ENCODE peak calls at places on chromosomes 16 and 17, in five cellular contexts. X is ACHN; S is nucleus accumbens; Y is neuronal stem cell; E is activated naive CD4-positive, alpha-beta T cell. R is an unnamed sample.

GRCh38 chr17:82458885-82459424 is 414 bp downstream of the NARF start:
- DNase-seq in X (peak), S (no peak), Y (no peak), E (no peak), R (peak)

GRCh38 chr17:1365445-1366039 is 34.5 kb downstream of the YWHAE start:
- DNase-seq in X (peak), S (peak), Y (peak), E (peak), R (peak)

GRCh38 chr16:87309912-87310485 is 7.2 kb downstream of the C16orf95 start:
- DNase-seq in X (no peak), S (no peak), Y (no peak), E (no peak), R (no peak)

GRCh38 chr16:89006036-89006752 is 29.2 kb upstream of the CBFA2T3 start:
- DNase-seq in X (no peak), S (no peak), Y (no peak), E (no peak), R (no peak)

GRCh38 chr17:67272312-67273050 is 27.5 kb upstream of the HELZ start:
- DNase-seq in X (no peak), S (no peak), Y (no peak), E (no peak), R (no peak)

GRCh38 chr16:28011223-28011622 is 52.3 kb downstream of the GSG1L start:
- DNase-seq in X (no peak), S (no peak), Y (no peak), E (no peak), R (no peak)

GRCh38 chr16:2285731-2286191 is 17.8 kb upstream of the RNPS1 start:
- DNase-seq in X (no peak), S (no peak), Y (no peak), E (no peak), R (no peak)

GRCh38 chr17:50198026-50198669 is 3.3 kb downstream of the COL1A1 start:
- DNase-seq in X (peak), S (no peak), Y (no peak), E (peak), R (peak)

GRCh38 chr17:28326114-28326513 is 7.1 kb downstream of the TMEM97 start:
- DNase-seq in X (no peak), S (no peak), Y (no peak), E (no peak), R (no peak)

GRCh38 chr17:54919456-54919855 is 18.8 kb downstream of the TOM1L1 start:
- DNase-seq in X (no peak), S (no peak), Y (no peak), E (no peak), R (no peak)

GRCh38 chr17:58658804-58659713 is 32.8 kb downstream of the TEX14 start:
- DNase-seq in X (peak), S (peak), Y (peak), E (peak), R (no peak)

GRCh38 chr17:76506408-76507328 is 5.4 kb upstream of the RHBDF2 start:
- DNase-seq in X (peak), S (peak), Y (peak), E (peak), R (peak)

GRCh38 chr17:17349724-17350106 is 46.5 kb downstream of the NT5M start:
- DNase-seq in X (no peak), S (no peak), Y (no peak), E (no peak), R (no peak)

GRCh38 chr16:56631832-56632159 is 663 bp upstream of the MT1M start:
- DNase-seq in X (no peak), S (no peak), Y (no peak), E (no peak), R (no peak)

GRCh38 chr17:51164911-51165679 is 1.1 kb upstream of the NME2 start:
- DNase-seq in X (no peak), S (no peak), Y (no peak), E (no peak), R (peak)

GRCh38 chr16:70522216-70523000 is 946 bp downstream of the COG4 start:
- DNase-seq in X (no peak), S (no peak), Y (no peak), E (no peak), R (no peak)